ENCODE peak calls at places on chromosomes 4 and X, in six cellular contexts. J, A, T, Y, N and C are unnamed samples.

GRCh38 chr4:148514041-148514440 is 71.8 kb upstream of the NR3C2 start:
- DNase-seq in N (no peak), A (no peak), Y (no peak), T (peak; percentile 82), J (no peak), C (no peak)

GRCh38 chr4:159904906-159905305 is 802.0 kb downstream of the RAPGEF2 start:
- DNase-seq in Y (no peak), J (no peak), N (no peak), A (no peak), T (no peak), C (no peak)

GRCh38 chrX:136585960-136586359 is 53.9 kb downstream of the VGLL1 start:
- DNase-seq in N (no peak), Y (no peak), T (peak; percentile 56), A (no peak), J (no peak), C (no peak)

GRCh38 chr4:48944252-48944651 is 37.7 kb upstream of the OCIAD2 start:
- DNase-seq in Y (no peak), J (no peak), T (no peak), A (peak; percentile 33), N (no peak), C (no peak)

GRCh38 chr4:113759696-113760093 is 1.8 kb downstream of the CAMK2D start:
- DNase-seq in T (no peak), J (no peak), Y (no peak), N (no peak), A (no peak), C (no peak)

GRCh38 chr4:70705856-70706461 is 15.8 kb upstream of the RUFY3 start:
- DNase-seq in N (no peak), T (peak; percentile 29), J (no peak), A (no peak), Y (no peak), C (no peak)

GRCh38 chr4:6120361-6120760 is 80.0 kb downstream of the JAKMIP1 start:
- DNase-seq in Y (no peak), J (no peak), A (no peak), T (no peak), N (no peak), C (no peak)

GRCh38 chrX:138875472-138875871 is 164.0 kb upstream of the FGF13 start:
- DNase-seq in J (no peak), A (no peak), N (no peak), T (no peak), Y (no peak), C (no peak)

GRCh38 chr4:14646831-14647230 is 355.4 kb upstream of the CPEB2 start:
- DNase-seq in A (no peak), Y (no peak), T (no peak), N (no peak), J (no peak), C (no peak)

GRCh38 chr4:157300678-157301077 is 80.2 kb downstream of the GRIA2 start:
- DNase-seq in A (no peak), J (no peak), Y (no peak), N (no peak), T (no peak), C (no peak)

GRCh38 chr4:116664198-116664597 is 421.2 kb downstream of the TRAM1L1 start:
- DNase-seq in J (no peak), N (no peak), T (no peak), Y (no peak), A (no peak), C (no peak)

GRCh38 chr4:114015444-114015899 is 36.0 kb upstream of the ARSJ start:
- DNase-seq in A (no peak), J (no peak), N (no peak), T (no peak), Y (no peak), C (no peak)

GRCh38 chrX:103664363-103664762 is 22.1 kb downstream of the MORF4L2 start:
- DNase-seq in T (no peak), N (no peak), Y (no peak), J (no peak), A (no peak), C (no peak)

GRCh38 chr4:147678796-147679549 is 5.0 kb downstream of the PRMT9 start:
- DNase-seq in A (no peak), T (peak; percentile 63), Y (no peak), J (no peak), N (no peak), C (no peak)

DNA sequence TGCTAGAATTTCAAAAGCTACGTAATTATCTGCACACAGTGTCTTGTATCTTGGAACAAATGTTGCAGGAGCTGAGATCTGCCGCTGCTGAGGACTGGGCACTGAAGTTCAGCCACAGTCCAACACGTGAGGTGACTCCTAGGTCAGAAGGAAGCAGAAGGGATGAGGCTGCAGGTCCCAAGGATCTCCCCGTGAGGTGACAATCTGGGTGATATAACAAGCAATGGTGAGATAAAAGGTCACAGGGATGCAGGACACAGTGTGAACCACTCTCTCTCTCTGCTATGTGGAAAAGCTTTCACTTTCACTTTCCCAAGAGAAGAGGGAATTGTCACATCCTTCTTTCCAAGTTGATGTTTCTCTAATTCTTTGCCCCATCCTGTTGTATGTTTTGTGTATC is 1416.0 kb upstream of the TENM3 start:
- DNase-seq in J (no peak), N (no peak), Y (no peak), T (peak; percentile 16), A (no peak), C (no peak)
- H3K27ac ChIP-seq in J (no peak overlapping the region), N (no peak overlapping the region), Y (no peak overlapping the region), T (no peak overlapping the region), A (no peak overlapping the region), C (peak overlapping the region; percentile 35)

GRCh38 chrX:13901354-13901753 is 84.5 kb upstream of the GPM6B start:
- DNase-seq in J (no peak), A (no peak), T (no peak), Y (no peak), N (no peak), C (no peak)

GRCh38 chrX:13902406-13902805 is 85.5 kb upstream of the GPM6B start:
- DNase-seq in A (no peak), N (no peak), J (no peak), T (no peak), Y (no peak), C (no peak)

GRCh38 chrX:13900351-13900750 is 83.5 kb upstream of the GPM6B start:
- DNase-seq in A (no peak), T (no peak), N (no peak), Y (no peak), J (no peak), C (no peak)

GRCh38 chrX:13906103-13906502 is 89.2 kb upstream of the GPM6B start:
- DNase-seq in T (no peak), J (no peak), Y (no peak), A (no peak), N (no peak), C (no peak)

GRCh38 chrX:13903405-13903804 is 86.5 kb upstream of the GPM6B start:
- DNase-seq in T (no peak), N (no peak), Y (no peak), A (no peak), J (no peak), C (no peak)
- H3K27me3 ChIP-seq in T (no peaks in the 10 kb centered on the region), N (no peaks in the 10 kb centered on the region), Y (no peaks in the 10 kb centered on the region), A (no peaks in the 10 kb centered on the region), J (no peaks in the 10 kb centered on the region), C (no peaks in the 10 kb centered on the region)

DNA sequence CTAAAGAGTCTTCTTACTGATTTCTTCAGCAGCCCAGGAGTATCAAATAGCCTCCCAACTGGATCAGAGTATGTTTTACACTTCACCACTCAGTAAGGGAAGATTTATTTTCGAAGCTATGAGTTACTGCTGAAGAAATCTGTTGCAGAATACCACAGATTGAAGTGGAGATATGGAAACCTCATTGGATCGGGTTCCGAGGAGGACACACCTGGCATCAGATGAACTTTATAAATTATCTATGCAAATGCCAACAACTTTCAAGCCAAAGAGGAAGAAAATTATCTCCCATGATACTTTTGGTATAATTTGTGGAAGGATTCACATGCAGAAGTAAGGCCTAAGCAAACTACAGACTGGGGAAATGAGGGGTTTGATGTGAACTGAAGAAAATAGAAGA is 515.9 kb upstream of the NDST4 start:
- DNase-seq in J (no peak), Y (no peak), A (no peak), N (no peak), T (no peak), C (no peak)
- H3K27ac ChIP-seq in J (no peak overlapping the region), Y (no peak overlapping the region), A (no peak overlapping the region), N (no peak overlapping the region), T (no peak overlapping the region), C (no peak overlapping the region)

GRCh38 chrX:34404386-34405070 is 252.6 kb downstream of the TMEM47 start:
- DNase-seq in N (no peak), Y (no peak), T (no peak), A (no peak), J (no peak), C (no peak)

GRCh38 chrX:34406580-34406979 is 250.5 kb downstream of the TMEM47 start:
- DNase-seq in N (no peak), J (no peak), Y (no peak), A (no peak), T (no peak), C (no peak)

DNA sequence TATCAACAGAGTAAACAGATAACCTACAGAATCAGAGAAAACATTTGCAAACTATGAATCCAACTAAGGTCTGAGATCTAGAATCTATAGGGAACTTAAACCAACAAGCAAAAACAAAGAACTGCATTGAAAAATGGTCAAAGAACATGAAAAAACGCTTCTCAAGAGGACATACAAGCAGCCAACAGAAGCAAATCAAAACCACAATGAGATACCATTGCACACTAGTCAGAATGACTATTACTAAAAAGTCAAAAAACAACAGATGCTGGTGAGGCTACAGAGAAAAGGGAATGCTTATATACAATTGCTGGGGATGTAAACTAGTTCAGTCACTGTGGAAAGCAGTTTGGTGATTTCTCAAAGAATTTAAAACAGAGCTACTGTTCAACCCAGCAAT is 255.7 kb downstream of the TMEM47 start:
- DNase-seq in Y (no peak), J (no peak), T (no peak), N (no peak), A (no peak), C (no peak)
- H3K27me3 ChIP-seq in Y (no peaks in the 10 kb centered on the region), J (no peaks in the 10 kb centered on the region), T (no peaks in the 10 kb centered on the region), N (no peaks in the 10 kb centered on the region), A (no peaks in the 10 kb centered on the region), C (peaks cover 57% of the 10 kb centered on the region)

DNA sequence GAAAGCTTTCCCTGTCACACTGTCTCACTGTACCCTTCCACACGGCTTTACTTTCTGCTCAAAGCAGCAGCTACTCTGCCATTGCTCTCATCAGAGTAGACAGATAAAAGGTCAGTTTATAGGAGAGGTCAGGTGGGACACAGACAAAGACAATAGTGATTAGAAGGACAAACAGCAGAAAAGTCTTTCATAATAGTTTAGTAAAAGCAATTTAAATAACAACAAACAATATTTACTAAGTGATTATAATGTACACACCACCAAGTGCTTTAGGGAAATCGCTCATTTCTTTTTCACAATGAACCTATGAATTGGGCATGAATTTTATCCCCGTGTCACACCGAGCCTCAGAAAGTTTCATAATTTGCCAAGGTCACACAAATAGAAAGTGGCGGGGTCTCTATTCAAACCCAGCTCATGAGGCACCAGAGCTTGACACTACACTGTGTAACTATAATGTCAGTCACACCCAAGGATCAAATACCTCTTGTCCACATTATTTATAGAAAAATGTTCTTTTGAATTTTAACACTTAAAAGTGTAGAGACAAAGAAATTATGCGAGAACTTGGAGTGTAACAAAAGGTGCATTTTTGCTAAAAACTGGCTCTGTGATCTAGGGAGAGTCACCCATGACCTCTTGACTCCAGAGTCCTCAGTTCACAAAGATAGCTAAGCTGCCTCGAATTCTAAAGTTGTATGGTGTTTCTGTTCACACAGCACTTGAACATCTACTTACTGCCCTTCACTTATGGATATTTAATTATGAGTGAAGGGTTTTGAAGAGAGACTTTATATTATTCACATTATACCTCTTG is 24.5 kb upstream of the SORBS2 start:
- DNase-seq in Y (no peak), N (no peak), J (no peak), A (no peak), T (no peak), C (no peak)
- H3K27ac ChIP-seq in Y (no peak overlapping the region), N (no peak overlapping the region), J (no peak overlapping the region), A (no peak overlapping the region), T (no peak overlapping the region), C (peak overlapping the region; percentile 18)